ENCODE peak calls at places on chromosomes 6 and 20, in five cellular contexts. X is stimulated activated CD8-positive, alpha-beta memory T cell treated with anti-CD3 and anti-CD28 coated beads, Interleukin-4, amount 100 ng/mL, for 24 hours; I is H4; E is endothelial cell of umbilical vein; C is NCI-H2081. T is an unnamed sample.

GRCh38 chr6:134182528-134182927 is 130.1 kb upstream of the SLC2A12 start:
- DNase-seq in X (no peak), I (no peak), E (no peak), C (no peak), T (no peak)

GRCh38 chr6:3297909-3298308 is 39.2 kb downstream of the PSMG4 start:
- DNase-seq in X (no peak), I (no peak), E (no peak), C (no peak), T (no peak)

GRCh38 chr20:4817230-4817671 is 95.5 kb downstream of the PRND start:
- DNase-seq in X (no peak), I (no peak), E (no peak), C (no peak), T (no peak)

GRCh38 chr6:34465551-34466241 is at the start of gene PACSIN1:
- DNase-seq in X (no peak), I (no peak), E (no peak), C (peak), T (no peak)

GRCh38 chr6:33407132-33407718 is 3.6 kb upstream of the PHF1 start:
- DNase-seq in X (no peak), I (no peak), E (peak), C (no peak), T (no peak)

GRCh38 chr20:34199183-34199582 is 42.0 kb upstream of the ASIP start:
- DNase-seq in X (no peak), I (no peak), E (no peak), C (no peak), T (no peak)

GRCh38 chr20:32281711-32282110 is 4.3 kb downstream of the KIF3B start:
- DNase-seq in X (no peak), I (no peak), E (no peak), C (no peak), T (no peak)

GRCh38 chr6:37826188-37826587 is 6.7 kb downstream of the ZFAND3 start:
- DNase-seq in X (no peak), I (no peak), E (no peak), C (no peak), T (no peak)

GRCh38 chr6:137389150-137389664 is 105.0 kb downstream of the OLIG3 start:
- DNase-seq in X (peak), I (no peak), E (no peak), C (no peak), T (peak)

GRCh38 chr20:17480696-17481095 is 50.5 kb downstream of the BFSP1 start:
- DNase-seq in X (no peak), I (no peak), E (no peak), C (no peak), T (no peak)

GRCh38 chr20:25083773-25084615 is 2.1 kb upstream of the VSX1 start:
- DNase-seq in X (no peak), I (no peak), E (no peak), C (no peak), T (no peak)

GRCh38 chr6:83590413-83590812 is 78.1 kb downstream of the PRSS35 start:
- DNase-seq in X (no peak), I (no peak), E (no peak), C (no peak), T (no peak)

GRCh38 chr6:1574895-1575212 is 34.9 kb upstream of the FOXC1 start:
- DNase-seq in X (no peak), I (no peak), E (no peak), C (no peak), T (no peak)

GRCh38 chr6:33566182-33567084 is 13.6 kb downstream of the BAK1 start:
- DNase-seq in X (no peak), I (no peak), E (no peak), C (no peak), T (no peak)

GRCh38 chr6:53734473-53735299 is 60.1 kb upstream of the LRRC1 start:
- DNase-seq in X (no peak), I (peak), E (peak), C (peak), T (peak)

GRCh38 chr6:46583081-46583480 is 69.5 kb downstream of the CYP39A1 start:
- DNase-seq in X (no peak), I (peak), E (no peak), C (no peak), T (no peak)

GRCh38 chr20:8583209-8584106 is 451.4 kb downstream of the PLCB1 start:
- DNase-seq in X (no peak), I (no peak), E (no peak), C (no peak), T (no peak)

GRCh38 chr6:158293122-158293521 is 19.1 kb upstream of the TULP4 start:
- DNase-seq in X (no peak), I (no peak), E (no peak), C (no peak), T (no peak)

GRCh38 chr20:24746351-24746685 is 202.8 kb upstream of the CST7 start:
- DNase-seq in X (no peak), I (peak), E (no peak), C (no peak), T (no peak)

GRCh38 chr20:38673731-38674177 is 50.5 kb upstream of the SLC32A1 start:
- DNase-seq in X (no peak), I (peak), E (peak), C (no peak), T (no peak)

GRCh38 chr6:105301756-105302616 is 100.9 kb downstream of the PREP start:
- DNase-seq in X (no peak), I (no peak), E (no peak), C (no peak), T (no peak)

GRCh38 chr6:121482004-121482693 is 46.7 kb downstream of the GJA1 start:
- DNase-seq in X (no peak), I (no peak), E (peak), C (no peak), T (no peak)

GRCh38 chr20:50580016-50580747 is 70.0 kb downstream of the PTPN1 start:
- DNase-seq in X (peak), I (peak), E (peak), C (peak), T (peak)

GRCh38 chr6:138600726-138601125 is 101.4 kb upstream of the NHSL1 start:
- DNase-seq in X (no peak), I (no peak), E (no peak), C (no peak), T (no peak)

GRCh38 chr6:37456816-37457560 is 24.0 kb downstream of the CMTR1 start:
- DNase-seq in X (no peak), I (no peak), E (no peak), C (no peak), T (no peak)